ENCODE peak calls at places on chromosomes 4 and X, in five cellular contexts. R, B, Z, D and G are unnamed samples.

GRCh38 chrX:133493366-133493765 is 78.1 kb upstream of the GPC4 start:
- DNase-seq in Z (no peak), R (no peak), B (no peak), D (peak; percentile 62), G (no peak)

GRCh38 chr4:3248811-3249661 is at the start of gene MSANTD1:
- DNase-seq in R (no peak), D (no peak), Z (no peak), B (no peak), G (no peak)

GRCh38 chr4:174215936-174216699 is 67.3 kb downstream of the FBXO8 start:
- DNase-seq in B (no peak), D (no peak), R (no peak), Z (no peak), G (no peak)

GRCh38 chrX:23511783-23512182 is 155.5 kb upstream of the PRDX4 start:
- DNase-seq in R (no peak), D (no peak), Z (no peak), B (no peak), G (no peak)

GRCh38 chr4:52954771-52955170 is 92.7 kb downstream of the RASL11B start:
- DNase-seq in B (no peak), Z (no peak), R (no peak), D (no peak), G (no peak)

GRCh38 chrX:116436358-116436816 is at the start of gene SLC6A14:
- DNase-seq in R (no peak), Z (peak; percentile 0), D (no peak), B (peak; percentile 4), G (peak; percentile 16)

GRCh38 chr4:2411786-2412510 is 6.5 kb downstream of the ZFYVE28 start:
- DNase-seq in D (no peak), R (no peak), Z (no peak), B (no peak), G (no peak)

GRCh38 chr4:169644802-169645201 is 24.4 kb downstream of the CLCN3 start:
- DNase-seq in R (no peak), B (no peak), Z (no peak), D (no peak), G (no peak)

GRCh38 chr4:156330436-156331031 is 376.9 kb upstream of the CTSO start:
- DNase-seq in Z (no peak), B (no peak), D (no peak), R (no peak), G (peak; percentile 9)

GRCh38 chr4:147578057-147578476 is 39.1 kb upstream of the TMEM184C start:
- DNase-seq in B (no peak), Z (peak; percentile 84), D (no peak), R (no peak), G (no peak)

GRCh38 chrX:119942831-119943184 is 743 bp downstream of the NKAP start:
- DNase-seq in B (no peak), Z (peak; percentile 4), D (no peak), R (no peak), G (no peak)

GRCh38 chr4:127870688-127871087 is 10.0 kb upstream of the PLK4 start:
- DNase-seq in D (no peak), B (no peak), R (no peak), Z (peak; percentile 6), G (no peak)

GRCh38 chr4:40170588-40170987 is 26.2 kb upstream of the RHOH start:
- DNase-seq in B (no peak), R (no peak), Z (no peak), D (no peak), G (no peak)

GRCh38 chr4:40176602-40177001 is 20.2 kb upstream of the RHOH start:
- DNase-seq in D (no peak), R (no peak), Z (no peak), B (no peak), G (no peak)

GRCh38 chr4:40177591-40177990 is 19.2 kb upstream of the RHOH start:
- DNase-seq in D (no peak), B (no peak), R (no peak), Z (no peak), G (no peak)

GRCh38 chr4:40178672-40179071 is 18.2 kb upstream of the RHOH start:
- DNase-seq in B (no peak), Z (no peak), R (no peak), D (no peak), G (no peak)

GRCh38 chr4:40173470-40173875 is 23.4 kb upstream of the RHOH start:
- DNase-seq in R (no peak), D (no peak), Z (no peak), B (no peak), G (no peak)
- TF ChIP-seq POLR2A in R (no peak), D (no peak), Z (no peak), B (no peak), G (no peak)

GRCh38 chr4:142846729-142847606 is 867 bp upstream of the INPP4B start:
- DNase-seq in D (no peak), B (peak; percentile 52), R (no peak), Z (peak; percentile 57), G (peak; percentile 71)
- H3K4me3 ChIP-seq in D (peak overlapping the region; percentile 32), B (peak overlapping the region; percentile 52), R (peak overlapping the region; percentile 69), Z (peak overlapping the region; percentile 68), G (peak overlapping the region; percentile 52)

GRCh38 chr4:124713213-124713592 is 671 bp upstream of the ANKRD50 start:
- DNase-seq in Z (peak; percentile 89), B (peak; percentile 13), D (peak; percentile 93), R (peak; percentile 86), G (peak; percentile 60)
- TF ChIP-seq POLR2A in Z (no peak), B (no peak), D (no peak), R (no peak), G (peak; percentile 1)

DNA sequence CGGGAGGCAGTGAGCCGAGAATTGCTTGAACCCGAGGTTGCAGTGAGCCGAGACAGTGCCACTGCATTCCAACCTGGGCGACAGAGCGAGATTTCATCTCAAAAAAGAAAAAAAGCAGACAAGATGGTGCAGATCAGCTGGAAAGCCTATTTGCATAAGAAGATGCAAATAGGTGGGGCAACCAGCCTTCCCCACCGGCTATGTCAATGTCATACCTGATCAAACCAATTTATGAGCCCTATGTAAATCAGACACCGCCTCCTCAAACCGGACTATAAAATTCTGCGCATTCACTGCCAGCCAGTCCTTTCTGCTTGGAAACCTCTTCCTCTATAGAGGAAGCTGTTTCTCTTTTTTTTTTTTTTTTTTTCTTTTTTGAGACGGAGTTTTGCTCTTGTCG is 64.5 kb upstream of the CHRNA9 start:
- DNase-seq in D (no peak), Z (no peak), R (no peak), B (no peak), G (no peak)
- H3K4me3 ChIP-seq in D (no peak overlapping the region), Z (no peak overlapping the region), R (no peak overlapping the region), B (no peak overlapping the region), G (no peak overlapping the region)

GRCh38 chrX:101390664-101391525 is at the start of gene RPL36A:
- DNase-seq in D (peak; percentile 97), R (peak; percentile 93), B (peak; percentile 77), Z (peak; percentile 94), G (peak; percentile 88)
- TF ChIP-seq POLR2A in D (peak; percentile 55), R (peak; percentile 79), B (peak; percentile 52), Z (peak; percentile 93), G (peak; percentile 90)

DNA sequence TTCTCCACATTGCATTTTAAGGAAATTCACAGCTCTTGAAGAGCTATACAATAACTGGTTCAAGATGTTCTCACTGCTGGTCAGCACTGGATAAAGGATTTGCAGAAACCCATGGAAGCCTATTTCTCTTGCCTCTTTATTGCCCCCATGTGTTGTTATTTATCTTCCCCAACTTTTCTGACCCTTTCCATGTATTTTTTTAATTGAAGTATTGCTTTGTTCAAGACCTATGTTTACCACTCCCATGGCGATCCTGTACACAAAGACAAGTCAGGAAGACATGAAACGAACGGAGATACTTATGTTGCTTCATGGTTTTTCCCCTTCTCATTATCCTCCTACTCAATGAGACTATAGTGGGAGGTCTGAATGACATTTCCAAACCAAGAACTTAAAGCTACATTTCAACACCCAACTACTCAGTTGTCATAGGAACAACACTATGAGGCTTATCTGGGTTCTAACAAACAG is 566.4 kb upstream of the DIPK2B start:
- DNase-seq in D (no peak), R (no peak), B (no peak), Z (peak; percentile 30), G (no peak)
- H3K4me3 ChIP-seq in D (no peak overlapping the region), R (peak overlapping the region; percentile 49), B (peak overlapping the region; percentile 24), Z (peak overlapping the region; percentile 42), G (peak overlapping the region; percentile 55)

GRCh38 chrX:30275498-30275897 is 28.6 kb downstream of the MAGEB1 start:
- DNase-seq in R (no peak), D (no peak), B (no peak), Z (peak; percentile 55), G (no peak)
- TF ChIP-seq POLR2A in R (no peak), D (no peak), B (no peak), Z (no peak), G (no peak)